ENCODE peak calls at places on chromosomes 4 and X, in seven cellular contexts. U is posterior cingulate gyrus; M is H9; V is iris pigment epithelial cell; E is memory B cell; I is activated CD8-positive, alpha-beta memory T cell treated with anti-CD3 and anti-CD28 coated beads for 48 hours; A is mucosa of gallbladder. B is an unnamed sample.

GRCh38 chr4:3531887-3532713 is at the start of gene LRPAP1:
- DNase-seq in V (peak), M (peak), E (peak), U (peak), I (peak), A (peak), B (peak)

GRCh38 chrX:264634-265455 is 16.3 kb upstream of the PLCXD1 start:
- DNase-seq in E (no peak), U (peak), A (peak), M (no peak), V (peak), I (no peak), B (no peak)

GRCh38 chrX:10828640-10829039 is 208.3 kb upstream of the MID1 start:
- DNase-seq in E (no peak), U (no peak), I (no peak), A (peak), M (no peak), V (no peak), B (no peak)

GRCh38 chrX:7983594-7983993 is 56.4 kb upstream of the PNPLA4 start:
- DNase-seq in E (no peak), U (no peak), I (no peak), V (no peak), M (no peak), A (no peak), B (no peak)

GRCh38 chr4:154590329-154591006 is at the start of gene FGA:
- DNase-seq in V (no peak), I (no peak), M (no peak), E (no peak), U (no peak), A (peak), B (no peak)

GRCh38 chr4:5474756-5475155 is 233.6 kb downstream of the EVC2 start:
- DNase-seq in M (no peak), A (no peak), E (no peak), V (peak), U (no peak), I (no peak), B (no peak)

GRCh38 chr4:168124008-168124641 is 31.8 kb downstream of the ANXA10 start:
- DNase-seq in M (no peak), V (peak), A (no peak), U (no peak), E (no peak), I (no peak), B (no peak)

GRCh38 chr4:184370711-184371389 is 103.5 kb downstream of the IRF2 start:
- DNase-seq in U (no peak), I (no peak), E (no peak), A (no peak), M (no peak), V (peak), B (no peak)

GRCh38 chr4:102675142-102675541 is 85.6 kb downstream of the MANBA start:
- DNase-seq in E (no peak), V (peak), M (no peak), U (no peak), A (no peak), I (no peak), B (no peak)

GRCh38 chrX:154051210-154051810 is 31.6 kb upstream of the IRAK1 start:
- DNase-seq in E (peak), I (peak), V (peak), U (peak), M (peak), A (peak), B (no peak)

GRCh38 chrX:103329991-103330390 is at the start of gene TCEAL7:
- DNase-seq in V (peak), M (peak), I (no peak), U (peak), E (no peak), A (peak), B (peak)

GRCh38 chr4:4480685-4481393 is 61.0 kb downstream of the STX18 start:
- DNase-seq in U (peak), A (no peak), I (no peak), M (no peak), V (peak), E (no peak), B (peak)

GRCh38 chr4:77600521-77601451 is 4.8 kb upstream of the CXCL13 start:
- DNase-seq in A (peak), I (no peak), E (peak), V (peak), U (no peak), M (peak), B (no peak)

GRCh38 chr4:111941957-111942356 is 203.3 kb upstream of the FAM241A start:
- DNase-seq in A (no peak), E (no peak), U (no peak), M (no peak), I (no peak), V (no peak), B (no peak)

GRCh38 chr4:6749340-6750171 is 33.0 kb upstream of the KIAA0232 start:
- DNase-seq in A (peak), U (no peak), V (no peak), E (no peak), I (no peak), M (no peak), B (no peak)

B was measured in nucleus accumbens.